ENCODE peak calls at places on chromosomes 12 and 14, in six cellular contexts. D, C, Q, L, U and X are unnamed samples.

GRCh38 chr14:73752297-73752992 is 38.3 kb upstream of the PNMA1 start:
- DNase-seq in L (peak), D (peak), C (peak), U (peak), Q (peak), X (no peak)

GRCh38 chr12:2540535-2540941 is 254.2 kb upstream of the FKBP4 start:
- DNase-seq in C (peak), L (no peak), U (peak), D (no peak), Q (no peak), X (no peak)

GRCh38 chr12:125029756-125030358 is 35.4 kb upstream of the AACS start:
- DNase-seq in Q (no peak), C (no peak), U (no peak), D (no peak), L (no peak), X (no peak)

GRCh38 chr12:63397807-63398206 is 246.8 kb upstream of the AVPR1A start:
- DNase-seq in D (no peak), L (no peak), Q (no peak), U (no peak), C (no peak), X (no peak)

GRCh38 chr12:27324452-27324999 is 8.1 kb upstream of the BMAL2 start:
- DNase-seq in L (no peak), Q (no peak), C (no peak), D (peak), U (no peak), X (no peak)

GRCh38 chr14:76407449-76408150 is 31.7 kb downstream of the ESRRB start:
- DNase-seq in U (no peak), C (no peak), Q (no peak), L (no peak), D (no peak), X (no peak)

GRCh38 chr12:106275458-106275857 is 27.1 kb upstream of the TCP11L2 start:
- DNase-seq in Q (no peak), C (no peak), D (no peak), L (no peak), U (no peak), X (no peak)

GRCh38 chr12:45409966-45410365 is 194.1 kb downstream of the ANO6 start:
- DNase-seq in L (peak), Q (no peak), C (no peak), D (peak), U (no peak), X (peak)

GRCh38 chr14:104150201-104151027 is 12.0 kb downstream of the KIF26A start:
- DNase-seq in D (peak), C (peak), L (peak), U (no peak), Q (no peak), X (no peak)

GRCh38 chr14:23171251-23171975 is 12.0 kb downstream of the SLC7A8 start:
- DNase-seq in U (no peak), C (no peak), D (peak), L (peak), Q (peak), X (peak)

GRCh38 chr14:61065671-61066070 is 84.6 kb downstream of the SLC38A6 start:
- DNase-seq in C (no peak), L (no peak), U (no peak), Q (no peak), D (no peak), X (no peak)

GRCh38 chr12:104715562-104716182 is 242.4 kb downstream of the SLC41A2 start:
- DNase-seq in L (no peak), D (no peak), C (no peak), U (no peak), Q (no peak), X (no peak)

GRCh38 chr14:90503582-90503981 is 106.8 kb downstream of the CALM1 start:
- DNase-seq in L (no peak), Q (no peak), C (no peak), U (no peak), D (no peak), X (no peak)